ENCODE peak calls at places on chromosomes 4 and X, in five cellular contexts. S is IMR-90, B is H1, H is mesenchymal stem cell, Y is H9. E is an unnamed sample.

GRCh38 chrX:113868169-113868568 is 715.7 kb upstream of the HTR2C start:
- DNase-seq in Y (no peak), B (no peak), H (peak), S (no peak), E (no peak)

GRCh38 chr4:165965503-165965902 is 92.5 kb downstream of the TLL1 start:
- DNase-seq in S (no peak), Y (no peak), H (no peak), B (no peak), E (no peak)

GRCh38 chr4:22019676-22020075 is 71.1 kb upstream of the KCNIP4 start:
- DNase-seq in H (no peak), B (no peak), S (no peak), Y (no peak), E (no peak)

GRCh38 chr4:153058668-153059060 is 122.5 kb downstream of the FHDC1 start:
- DNase-seq in H (no peak), B (no peak), Y (no peak), S (no peak), E (no peak)

GRCh38 chrX:150544835-150545790 is 23.3 kb upstream of the MTM1 start:
- DNase-seq in S (no peak), H (no peak), B (no peak), Y (no peak), E (no peak)

GRCh38 chrX:140733766-140734342 is 24.3 kb downstream of the LINC00632 start:
- DNase-seq in H (peak), S (peak), B (no peak), Y (no peak), E (no peak)

GRCh38 chr4:160498211-160498610 is 1395.3 kb downstream of the RAPGEF2 start:
- DNase-seq in Y (no peak), B (no peak), H (no peak), S (no peak), E (no peak)

GRCh38 chr4:29277381-29277780 is 1442.8 kb upstream of the PCDH7 start:
- DNase-seq in H (peak), S (peak), Y (no peak), B (no peak), E (no peak)

DNA sequence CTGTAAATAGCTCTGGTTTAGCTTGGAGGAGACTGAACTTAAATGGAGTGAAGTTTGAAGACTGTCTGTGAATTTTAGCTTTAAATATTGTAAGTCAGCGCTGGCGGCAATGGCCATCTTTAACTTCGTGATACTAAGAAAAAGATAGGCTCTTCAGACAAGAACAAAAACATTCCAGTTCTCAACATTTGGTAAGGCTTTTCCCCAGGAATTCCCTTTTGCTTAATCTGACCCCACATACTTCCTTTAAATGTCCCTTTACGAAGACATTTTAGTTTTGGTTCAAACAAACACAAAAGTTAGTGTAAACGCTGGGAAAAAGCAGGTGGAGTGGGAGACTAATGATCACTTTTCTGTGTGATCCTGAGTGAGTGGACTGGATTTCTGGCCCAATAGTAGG is 106.2 kb downstream of the MAML3 start:
- DNase-seq in B (no peak), H (no peak), Y (no peak), S (no peak), E (no peak)
- H3K18ac ChIP-seq in B (peak), H (no peak), Y (no peak), S (peak), E (peak)

GRCh38 chr4:170111546-170111945 is 21.8 kb upstream of the AADAT start:
- DNase-seq in H (no peak), S (no peak), B (no peak), Y (no peak), E (no peak)
- H3K18ac ChIP-seq in H (no peak), S (no peak), B (no peak), Y (no peak), E (no peak)

GRCh38 chr4:2744576-2745270 is 11.4 kb downstream of the TNIP2 start:
- DNase-seq in H (no peak), S (no peak), B (no peak), Y (no peak), E (no peak)
- H3K18ac ChIP-seq in H (no peak), S (no peak), B (no peak), Y (no peak), E (no peak)

GRCh38 chrX:39821709-39822095 is 276.1 kb downstream of the BCOR start:
- DNase-seq in S (no peak), Y (no peak), B (no peak), H (no peak), E (no peak)
- H3K18ac ChIP-seq in S (no peak), Y (peak), B (peak), H (peak), E (peak)

GRCh38 chr4:109296545-109296944 is 5.9 kb downstream of the COL25A1 start:
- DNase-seq in H (no peak), B (no peak), Y (no peak), S (no peak), E (no peak)

GRCh38 chr4:109302366-109303140 is at the start of gene COL25A1:
- DNase-seq in Y (peak), S (peak), B (peak), H (peak), E (peak)

GRCh38 chr4:109298279-109299010 is 4.0 kb downstream of the COL25A1 start:
- DNase-seq in S (no peak), B (no peak), H (no peak), Y (no peak), E (no peak)

GRCh38 chr4:109303141-109303499 is 662 bp upstream of the COL25A1 start:
- DNase-seq in S (no peak), Y (no peak), H (peak), B (no peak), E (no peak)

GRCh38 chr4:109301691-109302365 is 630 bp downstream of the COL25A1 start:
- DNase-seq in S (no peak), B (no peak), H (peak), Y (peak), E (no peak)
- H3K18ac ChIP-seq in S (no peak), B (peak), H (peak), Y (no peak), E (peak)

DNA sequence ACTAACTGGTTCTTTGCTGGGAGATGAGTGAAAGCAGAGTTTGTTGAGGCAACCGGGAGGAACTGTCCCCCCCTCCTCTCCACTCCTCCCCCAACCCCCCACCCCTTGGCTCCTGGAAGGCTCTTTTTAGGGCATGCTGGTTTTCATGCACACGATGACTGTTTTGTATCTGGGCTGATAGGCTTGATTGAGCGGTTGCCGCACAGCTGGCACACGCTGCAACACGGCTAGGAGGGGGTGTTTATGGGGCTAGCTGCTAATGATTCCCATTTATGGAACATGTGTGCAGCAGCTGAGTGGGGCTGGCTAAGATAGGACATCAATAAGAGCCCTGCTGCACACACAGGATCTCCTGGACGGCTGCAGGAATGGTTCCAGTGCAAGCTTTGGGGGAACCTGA is 137.3 kb downstream of the SMIM20 start:
- DNase-seq in Y (no peak), S (no peak), B (no peak), H (no peak), E (no peak)
- H3K18ac ChIP-seq in Y (no peak), S (no peak), B (no peak), H (no peak), E (no peak)

DNA sequence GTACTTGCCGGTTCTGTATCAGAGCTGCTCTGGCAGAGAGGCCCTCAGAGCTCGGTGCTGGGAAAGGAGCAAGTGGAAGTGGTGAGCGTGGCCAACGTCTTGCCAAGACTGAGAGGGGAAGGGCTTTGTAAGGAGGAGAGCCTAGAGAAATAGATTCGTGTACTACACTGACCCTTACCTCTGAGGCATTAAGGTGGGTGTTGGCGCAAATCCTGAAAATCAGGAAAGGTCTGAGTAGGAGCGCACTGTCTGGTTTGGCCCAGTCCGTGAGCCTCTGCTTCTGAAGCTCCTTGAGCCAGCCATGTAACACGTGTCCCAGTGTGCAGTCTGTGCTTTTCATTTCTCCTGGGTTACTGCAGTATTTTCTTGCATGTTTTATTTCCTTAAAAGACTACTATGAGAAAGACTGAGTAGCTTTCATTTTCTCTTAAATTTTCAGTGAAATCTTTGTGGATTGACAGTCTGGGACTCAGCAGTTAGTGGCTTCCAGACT is 140.5 kb downstream of the SOWAHB start:
- DNase-seq in Y (no peak), S (no peak), H (no peak), B (no peak), E (no peak)
- H3K18ac ChIP-seq in Y (no peak), S (peak), H (peak), B (no peak), E (no peak)